ENCODE peak calls at places on chromosomes 2 and 18, in nine cellular contexts. N is GM06990, B is MM.1S, R is stomach, X is colonic mucosa, F is epithelial cell of proximal tubule, P is A549, C is GM12865, U is tibial nerve. Z is an unnamed sample.

GRCh38 chr2:202221873-202222272 is 16.5 kb downstream of the SUMO1 start:
- DNase-seq in N (no peak), B (no peak), R (no peak), X (no peak), F (no peak), P (no peak), C (no peak), U (no peak), Z (no peak)

GRCh38 chr18:68121826-68122225 is 593.1 kb downstream of the TMX3 start:
- DNase-seq in N (no peak), B (no peak), R (no peak), X (no peak), F (no peak), P (no peak), C (no peak), U (no peak), Z (no peak)

GRCh38 chr18:75214766-75215515 is 4.3 kb downstream of the TSHZ1 start:
- DNase-seq in N (no peak), B (no peak), R (no peak), X (peak), F (no peak), P (no peak), C (no peak), U (no peak), Z (no peak)

GRCh38 chr2:108583903-108584520 is 49.7 kb downstream of the LIMS1 start:
- DNase-seq in N (peak), B (peak), R (peak), X (peak), F (no peak), P (peak), C (peak), U (peak), Z (peak)

GRCh38 chr18:43539862-43540261 is 262.6 kb upstream of the SYT4 start:
- DNase-seq in N (no peak), B (no peak), R (no peak), X (no peak), F (no peak), P (no peak), C (no peak), U (no peak), Z (no peak)

GRCh38 chr2:96522304-96523203 is 14.0 kb upstream of the ARID5A start:
- DNase-seq in N (no peak), B (no peak), R (no peak), X (no peak), F (no peak), P (no peak), C (no peak), U (no peak), Z (no peak)

GRCh38 chr2:16546128-16546754 is 119.4 kb downstream of the CYRIA start:
- DNase-seq in N (no peak), B (peak), R (no peak), X (peak), F (no peak), P (peak), C (peak), U (peak), Z (no peak)

GRCh38 chr2:19860022-19860421 is 41.8 kb downstream of the TTC32 start:
- DNase-seq in N (no peak), B (no peak), R (no peak), X (no peak), F (no peak), P (peak), C (no peak), U (no peak), Z (no peak)

GRCh38 chr2:105883911-105884694 is 139.4 kb downstream of the NCK2 start:
- DNase-seq in N (no peak), B (no peak), R (no peak), X (no peak), F (no peak), P (no peak), C (no peak), U (no peak), Z (no peak)

GRCh38 chr18:10705786-10706185 is 180.0 kb downstream of the NAPG start:
- DNase-seq in N (no peak), B (no peak), R (no peak), X (no peak), F (no peak), P (no peak), C (no peak), U (no peak), Z (no peak)

GRCh38 chr2:238087211-238087610 is 12.9 kb upstream of the ESPNL start:
- DNase-seq in N (no peak), B (no peak), R (no peak), X (no peak), F (no peak), P (no peak), C (no peak), U (no peak), Z (no peak)

GRCh38 chr18:9334351-9335254 is at the start of gene TWSG1:
- DNase-seq in N (peak), B (peak), R (peak), X (peak), F (peak), P (peak), C (peak), U (peak), Z (peak)

DNA sequence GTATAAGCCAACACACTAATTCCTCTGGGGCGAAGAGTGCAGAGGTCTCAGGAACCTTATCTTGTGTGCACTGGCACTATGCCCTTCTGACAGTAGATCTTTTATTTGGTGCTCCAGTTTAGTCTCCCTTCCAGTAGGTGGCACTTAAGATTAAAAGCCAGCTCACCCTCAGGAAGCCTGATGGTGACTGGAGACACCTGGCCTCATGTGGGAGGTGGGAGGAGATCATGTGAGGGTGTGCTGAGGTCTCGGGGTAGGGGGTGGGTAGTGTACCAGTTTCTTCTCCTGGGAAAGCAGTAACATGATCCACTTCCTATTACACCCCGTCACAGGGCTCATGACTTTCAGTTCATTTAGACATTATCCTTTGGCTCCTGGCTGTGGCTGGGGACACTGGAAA is 654.9 kb downstream of the ADCYAP1 start:
- DNase-seq in N (no peak), B (no peak), R (no peak), X (no peak), F (no peak), P (no peak), C (no peak), U (no peak), Z (no peak)
- TF ChIP-seq CTCF in N (no peak), B (no peak), R (no peak), X (no peak), F (no peak), P (no peak), C (no peak), U (no peak), Z (no peak)

DNA sequence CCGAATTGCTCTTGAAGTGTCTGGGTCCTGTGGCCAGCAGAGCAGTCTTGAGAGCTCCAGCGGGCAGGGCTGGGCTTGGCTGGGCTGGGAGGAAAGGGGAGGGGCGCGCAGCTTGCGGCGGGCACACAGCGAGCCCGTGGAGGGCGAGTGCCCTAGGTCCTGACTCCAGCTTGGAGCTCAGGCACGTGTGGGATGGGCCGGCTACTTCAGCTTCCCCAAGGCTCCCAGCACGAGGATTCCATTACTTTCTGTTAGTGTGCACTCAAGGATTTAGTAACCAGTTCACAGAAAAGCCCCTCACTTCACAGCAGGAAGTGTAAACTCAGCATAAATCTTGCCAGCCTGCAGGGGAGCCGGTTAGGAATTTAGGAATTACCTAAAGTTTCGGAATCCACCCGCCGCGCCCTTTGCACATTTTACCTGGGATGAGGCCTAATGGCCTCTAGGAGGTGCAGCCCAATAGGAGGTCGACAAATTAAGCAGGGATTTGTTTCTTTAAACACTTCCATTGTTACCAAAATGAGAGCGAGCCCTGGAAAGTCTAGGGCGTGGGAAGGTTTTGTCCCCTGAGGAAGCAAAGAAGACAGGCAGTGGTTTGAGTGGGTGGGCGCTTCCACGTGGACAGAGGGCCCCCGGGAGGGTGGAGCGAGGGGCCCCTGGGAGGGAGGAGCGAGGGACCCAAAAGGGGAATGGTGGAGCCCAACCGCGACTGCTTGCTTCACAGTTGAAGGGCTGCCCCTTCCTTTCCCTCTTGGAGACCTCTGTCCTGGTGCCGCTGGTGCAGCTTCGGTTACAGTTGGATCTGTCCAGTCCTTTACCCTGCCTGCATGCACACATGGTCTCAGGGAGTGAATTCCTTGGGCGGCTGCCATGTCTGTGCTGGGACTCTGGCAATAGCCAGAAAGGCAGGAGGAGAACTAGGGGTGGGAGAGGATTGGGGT is 93.3 kb downstream of the CTAGE1 start:
- DNase-seq in N (no peak), B (no peak), R (peak), X (no peak), F (no peak), P (no peak), C (no peak), U (no peak), Z (no peak)
- H3K4me3 ChIP-seq in N (no peak), B (no peak), R (peak), X (no peak), F (peak), P (no peak), C (no peak), U (peak), Z (no peak)

GRCh38 chr18:48445540-48445939 is 36.4 kb upstream of the ZBTB7C start:
- DNase-seq in N (no peak), B (peak), R (peak), X (peak), F (no peak), P (peak), C (peak), U (peak), Z (peak)
- TF ChIP-seq CTCF in N (peak), B (peak), R (no peak), X (peak), F (peak), P (peak), C (peak), U (peak), Z (peak)

DNA sequence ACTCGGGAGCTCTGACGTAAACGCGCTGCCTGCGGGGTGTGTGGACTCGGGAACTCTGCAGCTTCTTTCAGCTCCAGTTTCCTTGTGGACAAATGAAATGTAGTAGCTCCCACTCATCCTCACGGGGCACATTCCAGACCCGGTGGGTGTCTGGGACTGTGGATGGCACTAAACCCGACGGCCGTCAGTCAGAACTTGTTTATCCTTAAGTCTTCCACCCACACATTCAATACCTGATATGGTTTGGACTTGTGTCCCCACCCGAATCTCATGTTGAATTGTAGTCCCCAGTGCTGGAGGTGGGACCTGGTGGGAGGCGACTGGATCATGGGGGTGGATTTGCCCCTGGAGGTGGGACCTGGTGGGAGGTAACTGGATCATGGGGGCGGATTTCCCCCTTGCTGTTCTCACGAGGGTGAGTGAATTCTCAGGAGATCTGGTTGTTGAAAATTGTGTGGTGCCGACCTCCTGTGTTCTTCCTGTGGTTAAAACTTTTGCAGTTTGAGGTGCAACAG is 81.2 kb upstream of the SNTG2 start:
- DNase-seq in N (no peak), B (no peak), R (no peak), X (no peak), F (no peak), P (no peak), C (no peak), U (no peak), Z (no peak)
- H3K4me3 ChIP-seq in N (no peak), B (no peak), R (no peak), X (no peak), F (peak), P (no peak), C (no peak), U (no peak), Z (no peak)

DNA sequence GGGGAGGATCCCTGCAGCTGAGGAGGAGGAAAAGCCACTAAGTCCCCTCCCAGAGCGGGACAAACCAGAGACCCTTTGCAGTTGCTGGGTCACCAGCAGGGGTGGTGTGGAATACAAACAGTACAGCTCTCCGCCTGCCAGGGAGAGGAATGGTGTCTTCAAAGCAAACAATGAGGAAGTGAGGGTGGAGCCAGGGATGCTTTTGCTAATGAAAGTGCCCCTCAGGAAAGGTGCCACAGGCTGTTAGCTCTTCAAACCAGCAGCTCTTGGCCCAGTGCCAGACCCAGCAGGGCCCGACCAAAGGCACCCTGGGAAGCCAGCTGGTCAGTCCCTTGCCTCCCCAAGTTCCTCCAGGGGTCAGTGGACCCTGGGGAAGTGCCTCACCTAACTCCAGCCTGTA is 102.8 kb downstream of the HIBCH start:
- DNase-seq in N (peak), B (peak), R (peak), X (no peak), F (no peak), P (peak), C (peak), U (no peak), Z (no peak)
- TF ChIP-seq CTCF in N (no peak), B (no peak), R (no peak), X (no peak), F (no peak), P (no peak), C (no peak), U (no peak), Z (no peak)

GRCh38 chr2:88873620-88874019 is 182.1 kb downstream of the RPIA start:
- DNase-seq in N (no peak), B (no peak), R (no peak), X (no peak), F (no peak), P (no peak), C (no peak), U (no peak), Z (no peak)
- H3K4me3 ChIP-seq in N (no peak), B (peak), R (no peak), X (no peak), F (no peak), P (no peak), C (no peak), U (no peak), Z (no peak)

GRCh38 chr2:170770304-170771048 is at the start of gene ERICH2:
- DNase-seq in N (peak), B (peak), R (peak), X (peak), F (peak), P (peak), C (peak), U (peak), Z (peak)
- TF ChIP-seq CTCF in N (no peak), B (peak), R (no peak), X (no peak), F (peak), P (no peak), C (peak), U (no peak), Z (no peak)

DNA sequence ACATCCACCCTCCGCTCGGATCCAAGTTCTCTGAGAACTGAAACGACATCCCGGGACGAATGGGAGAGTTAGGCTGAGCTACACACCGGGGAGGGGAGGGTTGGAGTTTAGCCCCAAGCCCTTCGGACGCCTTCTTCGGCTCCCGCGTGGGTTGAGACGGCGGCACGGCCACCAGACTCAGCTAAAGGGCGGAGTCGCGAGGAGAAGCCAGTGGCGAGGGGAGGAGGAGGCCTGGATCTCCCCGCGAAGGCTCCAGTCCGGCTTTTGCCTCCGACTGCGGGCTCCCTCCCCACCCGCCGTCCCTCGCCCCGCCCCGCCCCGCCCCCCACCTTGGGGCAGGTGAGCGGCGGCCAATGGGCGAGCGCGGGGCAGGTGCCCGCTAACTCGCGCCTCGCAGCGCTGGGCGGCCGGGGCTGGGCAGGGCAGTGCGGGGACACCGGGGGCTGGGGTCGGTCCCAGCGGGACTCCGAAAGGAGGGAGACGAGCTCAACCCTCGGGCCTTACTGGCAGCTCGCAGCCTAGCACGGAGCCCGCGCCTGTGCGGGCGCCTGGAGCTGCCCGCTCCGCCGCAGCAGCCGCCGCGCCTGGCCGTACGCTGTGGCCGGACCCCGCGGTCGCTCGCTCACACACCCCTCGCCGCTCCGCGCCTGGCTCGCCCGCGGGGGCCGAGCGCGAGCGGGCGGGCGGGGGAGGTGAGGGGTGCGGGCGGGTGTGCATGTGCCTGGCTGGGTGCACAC is at the start of gene EMX1:
- DNase-seq in N (peak), B (peak), R (peak), X (peak), F (no peak), P (peak), C (peak), U (no peak), Z (no peak)
- H3K4me3 ChIP-seq in N (peak), B (peak), R (peak), X (peak), F (peak), P (peak), C (peak), U (peak), Z (peak)

GRCh38 chr18:57025525-57025924 is 121.4 kb upstream of the BOD1L2 start:
- DNase-seq in N (no peak), B (no peak), R (no peak), X (no peak), F (no peak), P (no peak), C (no peak), U (no peak), Z (no peak)

GRCh38 chr18:57030417-57030816 is 116.5 kb upstream of the BOD1L2 start:
- DNase-seq in N (no peak), B (no peak), R (no peak), X (no peak), F (no peak), P (no peak), C (no peak), U (no peak), Z (no peak)

GRCh38 chr18:57027190-57027708 is 119.6 kb upstream of the BOD1L2 start:
- DNase-seq in N (no peak), B (no peak), R (no peak), X (no peak), F (no peak), P (no peak), C (no peak), U (no peak), Z (no peak)

GRCh38 chr18:57026316-57026715 is 120.6 kb upstream of the BOD1L2 start:
- DNase-seq in N (no peak), B (no peak), R (no peak), X (no peak), F (no peak), P (no peak), C (no peak), U (no peak), Z (no peak)

DNA sequence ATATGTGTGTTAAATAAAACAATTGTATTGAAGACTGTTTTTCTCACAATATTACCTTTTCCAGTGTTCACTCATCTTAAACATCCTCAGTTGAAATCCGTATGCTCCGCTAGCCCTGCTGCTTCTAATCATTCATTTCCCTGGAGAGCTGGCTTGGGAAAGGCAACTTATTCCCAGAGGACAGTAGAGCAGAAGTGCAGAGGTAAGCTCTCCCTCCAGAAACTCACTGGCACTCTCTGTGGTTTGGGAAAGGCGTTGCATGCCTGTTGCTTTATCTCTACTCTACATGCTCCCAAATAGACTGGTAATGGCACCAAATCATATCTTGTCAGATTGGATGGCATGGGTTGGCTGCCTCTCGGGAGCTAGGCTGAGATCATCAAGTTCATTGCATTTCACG is 117.1 kb upstream of the BOD1L2 start:
- DNase-seq in N (no peak), B (no peak), R (no peak), X (no peak), F (no peak), P (peak), C (no peak), U (no peak), Z (no peak)
- TF ChIP-seq CTCF in N (no peak), B (no peak), R (no peak), X (no peak), F (peak), P (no peak), C (no peak), U (no peak), Z (peak)

GRCh38 chr18:61893304-61893970 is 630 bp upstream of the RNF152 start:
- DNase-seq in N (peak), B (peak), R (peak), X (peak), F (no peak), P (no peak), C (peak), U (no peak), Z (no peak)

GRCh38 chr18:61892683-61893303 is at the start of gene RNF152:
- DNase-seq in N (peak), B (no peak), R (peak), X (peak), F (no peak), P (no peak), C (peak), U (peak), Z (no peak)

GRCh38 chr18:61890344-61890743 is 2.5 kb downstream of the RNF152 start:
- DNase-seq in N (no peak), B (no peak), R (no peak), X (no peak), F (no peak), P (no peak), C (no peak), U (no peak), Z (no peak)

GRCh38 chr18:61891271-61891670 is 1.5 kb downstream of the RNF152 start:
- DNase-seq in N (no peak), B (no peak), R (no peak), X (no peak), F (no peak), P (no peak), C (no peak), U (no peak), Z (no peak)

GRCh38 chr18:61891874-61892273 is 933 bp downstream of the RNF152 start:
- DNase-seq in N (no peak), B (no peak), R (no peak), X (no peak), F (no peak), P (no peak), C (no peak), U (no peak), Z (no peak)
- H3K4me3 ChIP-seq in N (no peak), B (no peak), R (peak), X (peak), F (no peak), P (no peak), C (no peak), U (peak), Z (peak)